ENCODE peak calls at places on chromosomes 2 and 18, in ten cellular contexts. One of them, this sample, is unnamed.

GRCh38 chr2:178008636-178009289 is 63.8 kb downstream of the PDE11A start:
- DNase-seq in type B pancreatic cell: no peak
- DNase-seq in ovary: no peak
- DNase-seq in HFF-Myc: peak; percentile 27
- DNase-seq in psoas muscle: no peak
- DNase-seq in A549: peak; percentile 60
- DNase-seq in gastrocnemius medialis: no peak
- DNase-seq in MCF 10A: peak; percentile 76
- DNase-seq in suprapubic skin: no peak
- DNase-seq in lower lobe of right lung: no peak
- DNase-seq in this sample: no peak

GRCh38 chr2:174059178-174059874 is 94.2 kb upstream of the SP3 start:
- DNase-seq in type B pancreatic cell: no peak
- DNase-seq in ovary: no peak
- DNase-seq in HFF-Myc: peak; percentile 73
- DNase-seq in psoas muscle: no peak
- DNase-seq in A549: peak; percentile 16
- DNase-seq in gastrocnemius medialis: no peak
- DNase-seq in MCF 10A: peak; percentile 58
- DNase-seq in suprapubic skin: no peak
- DNase-seq in lower lobe of right lung: no peak
- DNase-seq in this sample: peak; percentile 63

GRCh38 chr2:154537024-154537423 is 161.5 kb upstream of the KCNJ3 start:
- DNase-seq in type B pancreatic cell: no peak
- DNase-seq in ovary: no peak
- DNase-seq in HFF-Myc: no peak
- DNase-seq in psoas muscle: no peak
- DNase-seq in A549: no peak
- DNase-seq in gastrocnemius medialis: no peak
- DNase-seq in MCF 10A: no peak
- DNase-seq in suprapubic skin: no peak
- DNase-seq in lower lobe of right lung: no peak
- DNase-seq in this sample: no peak

GRCh38 chr2:111200333-111200879 is 79.7 kb downstream of the BCL2L11 start:
- DNase-seq in type B pancreatic cell: no peak
- DNase-seq in ovary: no peak
- DNase-seq in HFF-Myc: no peak
- DNase-seq in psoas muscle: no peak
- DNase-seq in A549: no peak
- DNase-seq in gastrocnemius medialis: no peak
- DNase-seq in MCF 10A: no peak
- DNase-seq in suprapubic skin: no peak
- DNase-seq in lower lobe of right lung: no peak
- DNase-seq in this sample: no peak

GRCh38 chr2:168060956-168061750 is 186.2 kb downstream of the STK39 start:
- DNase-seq in type B pancreatic cell: no peak
- DNase-seq in ovary: no peak
- DNase-seq in HFF-Myc: peak; percentile 14
- DNase-seq in psoas muscle: no peak
- DNase-seq in A549: peak; percentile 23
- DNase-seq in gastrocnemius medialis: no peak
- DNase-seq in MCF 10A: peak; percentile 24
- DNase-seq in suprapubic skin: no peak
- DNase-seq in lower lobe of right lung: no peak
- DNase-seq in this sample: peak; percentile 5

GRCh38 chr2:183037660-183038340 is 457 bp downstream of the NCKAP1 start:
- DNase-seq in type B pancreatic cell: no peak
- DNase-seq in ovary: peak; percentile 38
- DNase-seq in HFF-Myc: no peak
- DNase-seq in psoas muscle: no peak
- DNase-seq in A549: peak; percentile 45
- DNase-seq in gastrocnemius medialis: peak; percentile 40
- DNase-seq in MCF 10A: peak; percentile 39
- DNase-seq in suprapubic skin: peak; percentile 75
- DNase-seq in lower lobe of right lung: peak; percentile 61
- DNase-seq in this sample: no peak

GRCh38 chr2:45974056-45974455 is 322.6 kb downstream of the PRKCE start:
- DNase-seq in type B pancreatic cell: no peak
- DNase-seq in ovary: no peak
- DNase-seq in HFF-Myc: no peak
- DNase-seq in psoas muscle: no peak
- DNase-seq in A549: no peak
- DNase-seq in gastrocnemius medialis: no peak
- DNase-seq in MCF 10A: no peak
- DNase-seq in suprapubic skin: no peak
- DNase-seq in lower lobe of right lung: no peak
- DNase-seq in this sample: no peak

GRCh38 chr18:47953471-47953931 is 23.0 kb upstream of the SMAD2 start:
- DNase-seq in type B pancreatic cell: no peak
- DNase-seq in ovary: no peak
- DNase-seq in HFF-Myc: peak; percentile 20
- DNase-seq in psoas muscle: peak; percentile 61
- DNase-seq in A549: no peak
- DNase-seq in gastrocnemius medialis: peak; percentile 31
- DNase-seq in MCF 10A: peak; percentile 81
- DNase-seq in suprapubic skin: peak; percentile 67
- DNase-seq in lower lobe of right lung: peak; percentile 52
- DNase-seq in this sample: peak; percentile 29

GRCh38 chr2:205570641-205571040 is 111.7 kb upstream of the NRP2 start:
- DNase-seq in type B pancreatic cell: no peak
- DNase-seq in ovary: no peak
- DNase-seq in HFF-Myc: no peak
- DNase-seq in psoas muscle: no peak
- DNase-seq in A549: no peak
- DNase-seq in gastrocnemius medialis: no peak
- DNase-seq in MCF 10A: no peak
- DNase-seq in suprapubic skin: no peak
- DNase-seq in lower lobe of right lung: no peak
- DNase-seq in this sample: no peak

GRCh38 chr2:205566556-205567061 is 115.7 kb upstream of the NRP2 start:
- DNase-seq in type B pancreatic cell: no peak
- DNase-seq in ovary: no peak
- DNase-seq in HFF-Myc: no peak
- DNase-seq in psoas muscle: no peak
- DNase-seq in A549: no peak
- DNase-seq in gastrocnemius medialis: no peak
- DNase-seq in MCF 10A: peak; percentile 13
- DNase-seq in suprapubic skin: no peak
- DNase-seq in lower lobe of right lung: no peak
- DNase-seq in this sample: no peak

GRCh38 chr2:205568620-205569019 is 113.7 kb upstream of the NRP2 start:
- DNase-seq in type B pancreatic cell: no peak
- DNase-seq in ovary: no peak
- DNase-seq in HFF-Myc: no peak
- DNase-seq in psoas muscle: no peak
- DNase-seq in A549: no peak
- DNase-seq in gastrocnemius medialis: no peak
- DNase-seq in MCF 10A: no peak
- DNase-seq in suprapubic skin: no peak
- DNase-seq in lower lobe of right lung: no peak
- DNase-seq in this sample: no peak

GRCh38 chr2:205563646-205564045 is 118.7 kb upstream of the NRP2 start:
- DNase-seq in type B pancreatic cell: no peak
- DNase-seq in ovary: no peak
- DNase-seq in HFF-Myc: no peak
- DNase-seq in psoas muscle: peak; percentile 51
- DNase-seq in A549: peak; percentile 37
- DNase-seq in gastrocnemius medialis: no peak
- DNase-seq in MCF 10A: peak; percentile 16
- DNase-seq in suprapubic skin: no peak
- DNase-seq in lower lobe of right lung: peak; percentile 65
- DNase-seq in this sample: no peak

GRCh38 chr2:205564761-205565160 is 117.5 kb upstream of the NRP2 start:
- DNase-seq in type B pancreatic cell: no peak
- DNase-seq in ovary: no peak
- DNase-seq in HFF-Myc: no peak
- DNase-seq in psoas muscle: no peak
- DNase-seq in A549: peak; percentile 10
- DNase-seq in gastrocnemius medialis: no peak
- DNase-seq in MCF 10A: no peak
- DNase-seq in suprapubic skin: no peak
- DNase-seq in lower lobe of right lung: no peak
- DNase-seq in this sample: no peak
- TF ChIP-seq CTCF in type B pancreatic cell: peak; percentile 45
- TF ChIP-seq CTCF in ovary: no peak
- TF ChIP-seq CTCF in HFF-Myc: no peak
- TF ChIP-seq CTCF in psoas muscle: no peak
- TF ChIP-seq CTCF in A549: no peak
- TF ChIP-seq CTCF in gastrocnemius medialis: no peak
- TF ChIP-seq CTCF in MCF 10A: no peak
- TF ChIP-seq CTCF in suprapubic skin: no peak
- TF ChIP-seq CTCF in lower lobe of right lung: no peak
- TF ChIP-seq CTCF in this sample: no peak

GRCh38 chr2:10188729-10189305 is 66.3 kb downstream of the RRM2 start:
- DNase-seq in type B pancreatic cell: no peak
- DNase-seq in ovary: no peak
- DNase-seq in HFF-Myc: no peak
- DNase-seq in psoas muscle: no peak
- DNase-seq in A549: no peak
- DNase-seq in gastrocnemius medialis: no peak
- DNase-seq in MCF 10A: no peak
- DNase-seq in suprapubic skin: no peak
- DNase-seq in lower lobe of right lung: no peak
- DNase-seq in this sample: no peak

GRCh38 chr2:10186868-10187535 is 64.5 kb downstream of the RRM2 start:
- DNase-seq in type B pancreatic cell: no peak
- DNase-seq in ovary: no peak
- DNase-seq in HFF-Myc: no peak
- DNase-seq in psoas muscle: no peak
- DNase-seq in A549: no peak
- DNase-seq in gastrocnemius medialis: no peak
- DNase-seq in MCF 10A: no peak
- DNase-seq in suprapubic skin: no peak
- DNase-seq in lower lobe of right lung: no peak
- DNase-seq in this sample: no peak

GRCh38 chr2:10187661-10188060 is 65.1 kb downstream of the RRM2 start:
- DNase-seq in type B pancreatic cell: no peak
- DNase-seq in ovary: no peak
- DNase-seq in HFF-Myc: no peak
- DNase-seq in psoas muscle: no peak
- DNase-seq in A549: no peak
- DNase-seq in gastrocnemius medialis: no peak
- DNase-seq in MCF 10A: no peak
- DNase-seq in suprapubic skin: no peak
- DNase-seq in lower lobe of right lung: no peak
- DNase-seq in this sample: no peak

GRCh38 chr2:10190255-10190654 is 67.7 kb downstream of the RRM2 start:
- DNase-seq in type B pancreatic cell: no peak
- DNase-seq in ovary: no peak
- DNase-seq in HFF-Myc: no peak
- DNase-seq in psoas muscle: no peak
- DNase-seq in A549: no peak
- DNase-seq in gastrocnemius medialis: no peak
- DNase-seq in MCF 10A: no peak
- DNase-seq in suprapubic skin: no peak
- DNase-seq in lower lobe of right lung: no peak
- DNase-seq in this sample: no peak

DNA sequence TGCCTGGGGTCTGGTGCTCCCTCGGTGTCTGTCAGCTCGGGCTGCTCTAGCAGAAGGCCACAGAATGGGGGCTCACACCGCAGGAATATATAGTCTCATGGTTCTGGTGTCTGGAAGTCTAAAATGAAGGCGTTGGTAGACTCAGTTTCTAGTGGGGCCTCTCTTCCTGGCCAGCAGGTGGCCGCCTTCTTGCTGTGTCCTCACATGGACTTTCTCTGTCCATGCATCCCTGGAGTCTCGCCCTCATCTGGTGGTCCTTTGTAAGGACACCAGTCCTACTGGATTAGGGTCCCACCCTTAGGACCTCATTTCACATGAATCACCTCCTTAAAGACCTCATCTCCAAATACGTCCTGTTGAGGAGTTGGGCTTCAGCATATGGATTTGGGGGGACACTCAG is 65.7 kb downstream of the RRM2 start:
- DNase-seq in type B pancreatic cell: no peak
- DNase-seq in ovary: no peak
- DNase-seq in HFF-Myc: no peak
- DNase-seq in psoas muscle: no peak
- DNase-seq in A549: peak; percentile 77
- DNase-seq in gastrocnemius medialis: no peak
- DNase-seq in MCF 10A: peak; percentile 27
- DNase-seq in suprapubic skin: no peak
- DNase-seq in lower lobe of right lung: no peak
- DNase-seq in this sample: no peak
- TF ChIP-seq CTCF in type B pancreatic cell: peak; percentile 68
- TF ChIP-seq CTCF in ovary: no peak
- TF ChIP-seq CTCF in HFF-Myc: peak; percentile 46
- TF ChIP-seq CTCF in psoas muscle: no peak
- TF ChIP-seq CTCF in A549: peak; percentile 49
- TF ChIP-seq CTCF in gastrocnemius medialis: no peak
- TF ChIP-seq CTCF in MCF 10A: peak; percentile 13
- TF ChIP-seq CTCF in suprapubic skin: no peak
- TF ChIP-seq CTCF in lower lobe of right lung: no peak
- TF ChIP-seq CTCF in this sample: no peak

DNA sequence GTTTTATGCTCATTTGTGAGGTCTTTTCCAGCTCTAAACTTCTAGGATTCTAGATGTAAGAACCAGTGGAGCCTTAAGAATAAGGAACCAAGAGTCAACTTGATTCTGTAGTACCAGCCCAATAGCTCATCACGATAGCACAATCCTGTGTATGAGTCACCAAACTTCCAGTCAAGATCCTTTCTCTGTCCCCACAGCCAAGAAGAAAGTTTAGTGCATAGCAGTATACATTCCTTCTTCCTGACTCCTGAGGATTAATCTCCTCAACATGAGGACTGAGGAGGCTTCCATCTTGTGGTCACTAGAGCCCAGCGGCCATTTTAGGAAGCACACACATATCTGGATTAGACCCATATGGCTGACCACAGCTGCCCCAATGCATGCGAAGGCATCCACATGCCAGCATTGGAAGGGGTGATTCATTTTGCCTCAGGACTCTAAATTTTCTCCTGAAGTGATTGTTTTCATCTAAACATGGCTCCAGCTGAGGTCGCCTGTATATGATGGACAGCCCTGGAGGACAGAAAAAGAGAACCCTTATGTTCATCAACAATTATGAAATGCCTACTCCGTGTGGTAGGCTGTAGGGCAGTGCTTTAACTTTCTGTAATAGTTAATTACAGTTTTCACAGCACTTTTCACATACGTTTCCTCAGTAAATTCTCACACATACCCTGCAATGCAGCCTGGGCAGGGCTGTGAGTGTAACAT is 53.5 kb downstream of the RASGRP3 start:
- DNase-seq in type B pancreatic cell: no peak
- DNase-seq in ovary: no peak
- DNase-seq in HFF-Myc: peak; percentile 87
- DNase-seq in psoas muscle: no peak
- DNase-seq in A549: peak; percentile 48
- DNase-seq in gastrocnemius medialis: no peak
- DNase-seq in MCF 10A: peak; percentile 61
- DNase-seq in suprapubic skin: no peak
- DNase-seq in lower lobe of right lung: no peak
- DNase-seq in this sample: peak; percentile 90
- TF ChIP-seq CTCF in type B pancreatic cell: no peak
- TF ChIP-seq CTCF in ovary: no peak
- TF ChIP-seq CTCF in HFF-Myc: no peak
- TF ChIP-seq CTCF in psoas muscle: no peak
- TF ChIP-seq CTCF in A549: no peak
- TF ChIP-seq CTCF in gastrocnemius medialis: no peak
- TF ChIP-seq CTCF in MCF 10A: no peak
- TF ChIP-seq CTCF in suprapubic skin: no peak
- TF ChIP-seq CTCF in lower lobe of right lung: no peak
- TF ChIP-seq CTCF in this sample: peak; percentile 8

GRCh38 chr2:27518782-27519113 is 22.1 kb downstream of the GCKR start:
- DNase-seq in type B pancreatic cell: no peak
- DNase-seq in ovary: no peak
- DNase-seq in HFF-Myc: no peak
- DNase-seq in psoas muscle: no peak
- DNase-seq in A549: no peak
- DNase-seq in gastrocnemius medialis: no peak
- DNase-seq in MCF 10A: no peak
- DNase-seq in suprapubic skin: no peak
- DNase-seq in lower lobe of right lung: no peak
- DNase-seq in this sample: no peak

GRCh38 chr2:27527182-27527581 is 30.5 kb downstream of the GCKR start:
- DNase-seq in type B pancreatic cell: no peak
- DNase-seq in ovary: no peak
- DNase-seq in HFF-Myc: no peak
- DNase-seq in psoas muscle: no peak
- DNase-seq in A549: no peak
- DNase-seq in gastrocnemius medialis: no peak
- DNase-seq in MCF 10A: peak; percentile 20
- DNase-seq in suprapubic skin: no peak
- DNase-seq in lower lobe of right lung: no peak
- DNase-seq in this sample: no peak

GRCh38 chr2:27518113-27518781 is 21.6 kb downstream of the GCKR start:
- DNase-seq in type B pancreatic cell: no peak
- DNase-seq in ovary: no peak
- DNase-seq in HFF-Myc: no peak
- DNase-seq in psoas muscle: no peak
- DNase-seq in A549: no peak
- DNase-seq in gastrocnemius medialis: no peak
- DNase-seq in MCF 10A: no peak
- DNase-seq in suprapubic skin: no peak
- DNase-seq in lower lobe of right lung: no peak
- DNase-seq in this sample: no peak

GRCh38 chr2:27520316-27520715 is 23.7 kb downstream of the GCKR start:
- DNase-seq in type B pancreatic cell: no peak
- DNase-seq in ovary: no peak
- DNase-seq in HFF-Myc: no peak
- DNase-seq in psoas muscle: no peak
- DNase-seq in A549: no peak
- DNase-seq in gastrocnemius medialis: no peak
- DNase-seq in MCF 10A: no peak
- DNase-seq in suprapubic skin: no peak
- DNase-seq in lower lobe of right lung: no peak
- DNase-seq in this sample: no peak

DNA sequence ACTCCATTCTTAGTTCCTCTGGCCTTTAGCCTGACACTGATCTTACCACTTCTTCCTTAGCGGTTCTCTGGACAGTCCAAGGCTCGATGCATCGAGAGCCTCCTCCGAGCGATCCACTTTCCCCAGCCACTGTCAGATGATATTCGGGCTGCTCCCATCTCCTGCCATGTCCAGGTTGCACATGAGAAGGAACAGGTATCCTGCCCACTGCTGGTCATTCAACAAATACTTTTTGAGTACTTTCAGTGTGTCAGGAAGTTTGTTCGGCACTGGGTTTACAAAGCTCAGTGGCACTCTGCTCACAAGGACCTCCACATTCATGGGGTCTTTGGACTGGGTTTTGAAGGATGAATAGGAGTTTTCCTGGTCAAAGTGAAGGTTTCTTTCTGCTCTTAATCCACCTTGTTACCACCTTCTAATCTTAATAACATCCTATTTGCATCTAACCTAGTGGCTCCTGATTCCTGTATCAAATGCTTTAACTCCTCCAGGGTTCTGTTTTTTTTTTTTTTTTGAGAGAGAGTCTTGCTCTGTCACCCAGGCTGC is 25.8 kb downstream of the GCKR start:
- DNase-seq in type B pancreatic cell: no peak
- DNase-seq in ovary: no peak
- DNase-seq in HFF-Myc: no peak
- DNase-seq in psoas muscle: no peak
- DNase-seq in A549: peak; percentile 20
- DNase-seq in gastrocnemius medialis: no peak
- DNase-seq in MCF 10A: peak; percentile 25
- DNase-seq in suprapubic skin: no peak
- DNase-seq in lower lobe of right lung: no peak
- DNase-seq in this sample: no peak
- TF ChIP-seq CTCF in type B pancreatic cell: no peak
- TF ChIP-seq CTCF in ovary: no peak
- TF ChIP-seq CTCF in HFF-Myc: no peak
- TF ChIP-seq CTCF in psoas muscle: no peak
- TF ChIP-seq CTCF in A549: no peak
- TF ChIP-seq CTCF in gastrocnemius medialis: no peak
- TF ChIP-seq CTCF in MCF 10A: no peak
- TF ChIP-seq CTCF in suprapubic skin: no peak
- TF ChIP-seq CTCF in lower lobe of right lung: no peak
- TF ChIP-seq CTCF in this sample: no peak

This sample was measured in AG09319.